ENCODE peak calls at places on chromosome 14, in four cellular contexts. One of them, this sample, is unnamed.
A peak's percentile ranks its signal among the peaks of the same experiment; 100 is the strongest.

GRCh38 chr14:105941226-105942166 is 415.1 kb downstream of the TMEM121 start:
- DNase-seq in tibial nerve: no peak
- DNase-seq in fibroblast of lung: no peak
- DNase-seq in transverse colon: no peak
- DNase-seq in this sample: no peak

GRCh38 chr14:23130875-23131274 is 11.8 kb upstream of the CEBPE start:
- DNase-seq in fibroblast of lung: no peak
- DNase-seq in transverse colon: no peak
- DNase-seq in tibial nerve: peak; percentile 61
- DNase-seq in this sample: no peak

GRCh38 chr14:102097441-102098135 is 10.7 kb upstream of the HSP90AA1 start:
- DNase-seq in transverse colon: peak; percentile 33
- DNase-seq in fibroblast of lung: no peak
- DNase-seq in tibial nerve: no peak
- DNase-seq in this sample: no peak

GRCh38 chr14:57029620-57030253 is 219.5 kb upstream of the OTX2 start:
- DNase-seq in transverse colon: no peak
- DNase-seq in tibial nerve: no peak
- DNase-seq in fibroblast of lung: no peak
- DNase-seq in this sample: no peak

GRCh38 chr14:63290741-63291286 is 27.9 kb downstream of the GPHB5 start:
- DNase-seq in transverse colon: no peak
- DNase-seq in fibroblast of lung: peak; percentile 72
- DNase-seq in tibial nerve: no peak
- DNase-seq in this sample: peak; percentile 79

GRCh38 chr14:37669242-37669641 is 73.8 kb downstream of the TTC6 start:
- DNase-seq in transverse colon: no peak
- DNase-seq in fibroblast of lung: no peak
- DNase-seq in tibial nerve: no peak
- DNase-seq in this sample: no peak

GRCh38 chr14:52998376-52999010 is 47.6 kb upstream of the FERMT2 start:
- DNase-seq in tibial nerve: no peak
- DNase-seq in transverse colon: no peak
- DNase-seq in fibroblast of lung: peak; percentile 95
- DNase-seq in this sample: peak; percentile 90

GRCh38 chr14:30227871-30228270 is 300.2 kb upstream of the PRKD1 start:
- DNase-seq in tibial nerve: peak; percentile 76
- DNase-seq in fibroblast of lung: peak; percentile 68
- DNase-seq in transverse colon: no peak
- DNase-seq in this sample: peak; percentile 63

GRCh38 chr14:93984987-93985410 is 8.6 kb upstream of the ASB2 start:
- DNase-seq in tibial nerve: no peak
- DNase-seq in transverse colon: peak; percentile 48
- DNase-seq in fibroblast of lung: peak; percentile 97
- DNase-seq in this sample: peak; percentile 72

GRCh38 chr14:89625208-89625987 is 208.4 kb upstream of the FOXN3 start:
- DNase-seq in tibial nerve: no peak
- DNase-seq in fibroblast of lung: peak; percentile 60
- DNase-seq in transverse colon: no peak
- DNase-seq in this sample: no peak

GRCh38 chr14:104510794-104511611 is 68.6 kb upstream of the C14orf180 start:
- DNase-seq in transverse colon: no peak
- DNase-seq in tibial nerve: no peak
- DNase-seq in fibroblast of lung: no peak
- DNase-seq in this sample: no peak

GRCh38 chr14:66005899-66006434 is 480.2 kb upstream of the CCDC196 start:
- DNase-seq in transverse colon: no peak
- DNase-seq in tibial nerve: no peak
- DNase-seq in fibroblast of lung: no peak
- DNase-seq in this sample: no peak

GRCh38 chr14:103836976-103837725 is 10.2 kb downstream of the PPP1R13B start:
- DNase-seq in transverse colon: no peak
- DNase-seq in fibroblast of lung: no peak
- DNase-seq in tibial nerve: no peak
- DNase-seq in this sample: peak; percentile 40

GRCh38 chr14:20332386-20332945 is 613 bp downstream of the CCNB1IP1 start:
- DNase-seq in tibial nerve: no peak
- DNase-seq in transverse colon: peak; percentile 11
- DNase-seq in fibroblast of lung: peak; percentile 8
- DNase-seq in this sample: peak; percentile 26

GRCh38 chr14:94532462-94532861 is 23.2 kb upstream of the SERPINA12 start:
- DNase-seq in transverse colon: no peak
- DNase-seq in fibroblast of lung: peak; percentile 45
- DNase-seq in tibial nerve: no peak
- DNase-seq in this sample: peak; percentile 21

GRCh38 chr14:99037777-99038176 is 234.2 kb downstream of the BCL11B start:
- DNase-seq in transverse colon: no peak
- DNase-seq in fibroblast of lung: no peak
- DNase-seq in tibial nerve: no peak
- DNase-seq in this sample: no peak

GRCh38 chr14:88098128-88098527 is 93.2 kb downstream of the GPR65 start:
- DNase-seq in tibial nerve: no peak
- DNase-seq in fibroblast of lung: no peak
- DNase-seq in transverse colon: no peak
- DNase-seq in this sample: no peak

GRCh38 chr14:102096569-102097188 is 9.8 kb upstream of the HSP90AA1 start:
- DNase-seq in tibial nerve: peak; percentile 96
- DNase-seq in fibroblast of lung: peak; percentile 66
- DNase-seq in transverse colon: peak; percentile 89
- DNase-seq in this sample: peak; percentile 89

GRCh38 chr14:29222671-29223268 is 456.2 kb downstream of the FOXG1 start:
- DNase-seq in fibroblast of lung: peak; percentile 62
- DNase-seq in tibial nerve: no peak
- DNase-seq in transverse colon: no peak
- DNase-seq in this sample: peak; percentile 38

GRCh38 chr14:72685456-72685855 is 208.4 kb downstream of the DPF3 start:
- DNase-seq in fibroblast of lung: peak; percentile 23
- DNase-seq in transverse colon: no peak
- DNase-seq in tibial nerve: no peak
- DNase-seq in this sample: no peak

GRCh38 chr14:105841022-105842009 is 314.9 kb downstream of the TMEM121 start:
- DNase-seq in fibroblast of lung: no peak
- DNase-seq in transverse colon: no peak
- DNase-seq in tibial nerve: no peak
- DNase-seq in this sample: no peak

GRCh38 chr14:64948612-64949210 is 6.2 kb upstream of the GPX2 start:
- DNase-seq in tibial nerve: no peak
- DNase-seq in fibroblast of lung: no peak
- DNase-seq in transverse colon: no peak
- DNase-seq in this sample: no peak

GRCh38 chr14:105067140-105067968 is 2.1 kb upstream of the GPR132 start:
- DNase-seq in transverse colon: no peak
- DNase-seq in tibial nerve: no peak
- DNase-seq in fibroblast of lung: peak; percentile 46
- DNase-seq in this sample: no peak

GRCh38 chr14:104373855-104374717 is 205.5 kb upstream of the C14orf180 start:
- DNase-seq in transverse colon: no peak
- DNase-seq in tibial nerve: no peak
- DNase-seq in fibroblast of lung: no peak
- DNase-seq in this sample: no peak

GRCh38 chr14:76951149-76951548 is 77.4 kb downstream of the IRF2BPL start:
- DNase-seq in transverse colon: no peak
- DNase-seq in fibroblast of lung: peak; percentile 60
- DNase-seq in tibial nerve: no peak
- DNase-seq in this sample: no peak

GRCh38 chr14:77459072-77459723 is 1.3 kb downstream of the AHSA1 start:
- DNase-seq in fibroblast of lung: peak; percentile 57
- DNase-seq in transverse colon: peak; percentile 73
- DNase-seq in tibial nerve: peak; percentile 90
- DNase-seq in this sample: peak; percentile 82

GRCh38 chr14:59582845-59583509 is 6.4 kb upstream of the CCDC175 start:
- DNase-seq in transverse colon: no peak
- DNase-seq in tibial nerve: no peak
- DNase-seq in fibroblast of lung: no peak
- DNase-seq in this sample: no peak

GRCh38 chr14:104752338-104752734 is 611 bp upstream of the SIVA1 start:
- DNase-seq in transverse colon: no peak
- DNase-seq in fibroblast of lung: no peak
- DNase-seq in tibial nerve: no peak
- DNase-seq in this sample: no peak

GRCh38 chr14:35332517-35333346 is 40.5 kb downstream of the PSMA6 start:
- DNase-seq in transverse colon: peak; percentile 73
- DNase-seq in fibroblast of lung: peak; percentile 13
- DNase-seq in tibial nerve: no peak
- DNase-seq in this sample: no peak

GRCh38 chr14:99815696-99816095 is 22.5 kb downstream of the EML1 start:
- DNase-seq in transverse colon: no peak
- DNase-seq in tibial nerve: no peak
- DNase-seq in fibroblast of lung: no peak
- DNase-seq in this sample: no peak

GRCh38 chr14:103001226-103001625 is 56.1 kb downstream of the CDC42BPB start:
- DNase-seq in fibroblast of lung: no peak
- DNase-seq in transverse colon: no peak
- DNase-seq in tibial nerve: no peak
- DNase-seq in this sample: no peak

GRCh38 chr14:61698216-61698980 is 3.1 kb downstream of the HIF1A start:
- DNase-seq in tibial nerve: no peak
- DNase-seq in transverse colon: no peak
- DNase-seq in fibroblast of lung: no peak
- DNase-seq in this sample: peak; percentile 35
- H3K4me1 ChIP-seq in tibial nerve: peaks cover 26% of the 10 kb centered on the region
- H3K4me1 ChIP-seq in transverse colon: no peaks in the 10 kb centered on the region
- H3K4me1 ChIP-seq in fibroblast of lung: peaks cover 2% of the 10 kb centered on the region
- H3K4me1 ChIP-seq in this sample: peaks cover 45% of the 10 kb centered on the region

DNA sequence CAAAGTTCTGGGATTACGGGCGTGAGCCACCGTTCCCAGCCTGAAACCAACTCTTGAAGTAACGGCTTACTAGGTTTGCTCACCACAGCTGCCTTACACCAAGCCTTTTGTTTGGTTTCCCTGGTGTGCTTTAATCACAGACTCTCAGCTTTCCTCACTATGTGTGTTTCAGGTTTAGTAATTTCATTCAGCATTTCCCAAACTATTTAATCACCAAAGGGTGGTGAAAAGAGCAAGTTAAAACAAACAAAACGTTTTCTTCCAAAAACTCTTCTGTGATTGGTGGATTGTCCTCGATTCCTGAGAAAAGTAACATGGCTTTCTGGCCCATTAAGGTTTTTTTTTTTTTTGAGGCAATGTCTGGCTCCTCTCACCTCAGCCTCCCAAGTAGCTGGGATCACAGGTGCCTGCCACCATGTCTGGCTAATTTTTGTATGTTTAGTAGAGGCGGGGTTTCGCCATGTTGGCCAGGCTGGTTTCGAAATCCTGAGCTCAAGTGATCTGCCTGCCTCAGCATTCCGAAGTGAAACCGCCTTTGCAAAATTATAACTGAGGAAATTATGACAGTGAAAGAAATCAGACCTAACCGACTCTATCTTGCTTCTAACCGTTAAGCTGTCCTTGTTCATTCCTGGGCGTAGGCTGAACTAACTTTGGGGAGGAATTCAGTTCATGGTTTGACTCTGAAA is 1.5 kb upstream of the ZFYVE26 start:
- DNase-seq in transverse colon: no peak
- DNase-seq in tibial nerve: no peak
- DNase-seq in fibroblast of lung: no peak
- DNase-seq in this sample: no peak
- H3K27ac ChIP-seq in transverse colon: peak overlapping the region; percentile 89
- H3K27ac ChIP-seq in tibial nerve: no peak overlapping the region
- H3K27ac ChIP-seq in fibroblast of lung: no peak overlapping the region
- H3K27ac ChIP-seq in this sample: no peak overlapping the region

GRCh38 chr14:70873627-70874026 is 33.6 kb upstream of the PCNX1 start:
- DNase-seq in tibial nerve: no peak
- DNase-seq in fibroblast of lung: no peak
- DNase-seq in transverse colon: no peak
- DNase-seq in this sample: no peak
- TF ChIP-seq CTCF in tibial nerve: no peak
- TF ChIP-seq CTCF in fibroblast of lung: no peak
- TF ChIP-seq CTCF in transverse colon: peak; percentile 9
- TF ChIP-seq CTCF in this sample: no peak

GRCh38 chr14:91242635-91243034 is 1.9 kb downstream of the GPR68 start:
- DNase-seq in transverse colon: no peak
- DNase-seq in tibial nerve: no peak
- DNase-seq in fibroblast of lung: no peak
- DNase-seq in this sample: no peak
- H3K4me1 ChIP-seq in transverse colon: no peaks in the 10 kb centered on the region
- H3K4me1 ChIP-seq in tibial nerve: peaks cover 26% of the 10 kb centered on the region
- H3K4me1 ChIP-seq in fibroblast of lung: peaks cover 7% of the 10 kb centered on the region
- H3K4me1 ChIP-seq in this sample: no peaks in the 10 kb centered on the region

GRCh38 chr14:55125403-55125802 is 3.6 kb upstream of the LGALS3 start:
- DNase-seq in tibial nerve: no peak
- DNase-seq in transverse colon: peak; percentile 84
- DNase-seq in fibroblast of lung: no peak
- DNase-seq in this sample: no peak

GRCh38 chr14:55126932-55127490 is 2.0 kb upstream of the LGALS3 start:
- DNase-seq in transverse colon: no peak
- DNase-seq in fibroblast of lung: no peak
- DNase-seq in tibial nerve: no peak
- DNase-seq in this sample: no peak

GRCh38 chr14:55124774-55125372 is 4.2 kb upstream of the LGALS3 start:
- DNase-seq in fibroblast of lung: no peak
- DNase-seq in tibial nerve: no peak
- DNase-seq in transverse colon: no peak
- DNase-seq in this sample: no peak

GRCh38 chr14:55127491-55127951 is 1.5 kb upstream of the LGALS3 start:
- DNase-seq in fibroblast of lung: peak; percentile 83
- DNase-seq in transverse colon: peak; percentile 63
- DNase-seq in tibial nerve: no peak
- DNase-seq in this sample: no peak

DNA sequence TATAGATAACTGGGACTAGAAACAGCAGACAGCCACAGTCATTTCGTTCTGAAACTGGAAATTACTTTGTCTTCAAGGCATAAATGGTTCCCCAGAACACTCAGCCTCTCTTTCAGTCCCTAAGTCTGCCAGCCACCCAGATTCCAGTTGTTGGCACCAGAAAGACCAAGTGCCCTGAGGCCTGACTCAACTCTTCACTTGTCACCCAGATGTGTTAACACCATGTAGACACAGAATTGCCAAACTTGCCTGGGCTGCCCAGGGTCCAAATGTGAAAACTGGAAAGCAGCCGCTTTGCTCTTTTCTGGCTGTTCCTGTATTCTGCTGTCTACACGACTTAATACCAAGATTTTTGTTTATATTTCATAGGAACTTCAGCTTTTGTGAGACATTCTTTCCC is 3.0 kb upstream of the LGALS3 start:
- DNase-seq in transverse colon: no peak
- DNase-seq in fibroblast of lung: no peak
- DNase-seq in tibial nerve: no peak
- DNase-seq in this sample: no peak
- H3K27ac ChIP-seq in transverse colon: peak overlapping the region; percentile 99
- H3K27ac ChIP-seq in fibroblast of lung: no peak overlapping the region
- H3K27ac ChIP-seq in tibial nerve: peak overlapping the region; percentile 9
- H3K27ac ChIP-seq in this sample: no peak overlapping the region

GRCh38 chr14:71166434-71166833 is 259.2 kb downstream of the PCNX1 start:
- DNase-seq in tibial nerve: peak; percentile 48
- DNase-seq in fibroblast of lung: peak; percentile 78
- DNase-seq in transverse colon: peak; percentile 34
- DNase-seq in this sample: peak; percentile 79
- TF ChIP-seq CTCF in tibial nerve: peak; percentile 40
- TF ChIP-seq CTCF in fibroblast of lung: peak; percentile 85
- TF ChIP-seq CTCF in transverse colon: peak; percentile 55
- TF ChIP-seq CTCF in this sample: peak; percentile 73

GRCh38 chr14:69685716-69686115 is 74.3 kb downstream of the SUSD6 start:
- DNase-seq in tibial nerve: peak; percentile 64
- DNase-seq in transverse colon: peak; percentile 69
- DNase-seq in fibroblast of lung: peak; percentile 77
- DNase-seq in this sample: peak; percentile 81
- H3K4me1 ChIP-seq in tibial nerve: peaks cover 44% of the 10 kb centered on the region
- H3K4me1 ChIP-seq in transverse colon: peaks cover 33% of the 10 kb centered on the region
- H3K4me1 ChIP-seq in fibroblast of lung: no peaks in the 10 kb centered on the region
- H3K4me1 ChIP-seq in this sample: peaks cover 38% of the 10 kb centered on the region

This sample was measured in cardiac muscle cell.